ENCODE peak calls at places on chromosomes 16 and 17, in six cellular contexts. U, C, T, O, Y and R are unnamed samples.

GRCh38 chr17:19237389-19238166 is 412 bp downstream of the EPN2 start:
- DNase-seq in C (no peak), O (peak; percentile 74), T (no peak), U (peak; percentile 61), Y (no peak), R (peak; percentile 85)

GRCh38 chr17:39867891-39868553 is at the start of gene ZPBP2:
- DNase-seq in T (no peak), O (no peak), Y (no peak), C (peak; percentile 44), U (peak; percentile 41), R (no peak)

GRCh38 chr17:68302666-68303065 is 11.4 kb downstream of the ARSG start:
- DNase-seq in O (no peak), T (no peak), C (no peak), Y (no peak), U (no peak), R (no peak)

GRCh38 chr16:50329446-50330189 is 39.2 kb downstream of the BRD7 start:
- DNase-seq in U (no peak), C (no peak), T (no peak), O (no peak), Y (no peak), R (no peak)

GRCh38 chr16:67260426-67261063 is 11.8 kb downstream of the SLC9A5 start:
- DNase-seq in T (no peak), O (peak; percentile 78), Y (peak; percentile 69), C (no peak), U (peak; percentile 46), R (no peak)

GRCh38 chr16:79444522-79445040 is 156.0 kb downstream of the MAF start:
- DNase-seq in C (no peak), U (no peak), T (no peak), O (no peak), Y (no peak), R (no peak)

GRCh38 chr16:56848056-56848936 is 16.7 kb upstream of the SLC12A3 start:
- DNase-seq in Y (peak; percentile 62), T (no peak), O (no peak), C (no peak), U (no peak), R (no peak)

GRCh38 chr16:66935319-66936011 is at the start of gene CES2:
- DNase-seq in C (no peak), U (no peak), O (no peak), Y (peak; percentile 90), T (no peak), R (no peak)

GRCh38 chr16:68889508-68890150 is 46.3 kb downstream of the TANGO6 start:
- DNase-seq in T (no peak), C (no peak), Y (no peak), U (no peak), O (no peak), R (no peak)

GRCh38 chr16:66936462-66936861 is 1.1 kb downstream of the CES2 start:
- DNase-seq in O (no peak), Y (no peak), C (no peak), U (no peak), T (no peak), R (no peak)

GRCh38 chr17:63332286-63332685 is 113.8 kb downstream of the CYB561 start:
- DNase-seq in Y (no peak), O (no peak), C (no peak), T (no peak), U (no peak), R (no peak)

GRCh38 chr17:4182043-4182442 is 39.0 kb downstream of the CYB5D2 start:
- DNase-seq in T (no peak), O (no peak), Y (no peak), C (no peak), U (no peak), R (no peak)

GRCh38 chr17:43753488-43754129 is 5.0 kb downstream of the SOST start:
- DNase-seq in O (peak; percentile 79), U (no peak), Y (peak; percentile 35), C (no peak), T (no peak), R (no peak)

GRCh38 chr17:43754947-43755346 is 3.6 kb downstream of the SOST start:
- DNase-seq in T (no peak), Y (no peak), C (no peak), O (no peak), U (no peak), R (no peak)

GRCh38 chr17:43756176-43756575 is 2.4 kb downstream of the SOST start:
- DNase-seq in U (no peak), T (no peak), C (no peak), O (no peak), Y (no peak), R (no peak)

GRCh38 chr17:43757171-43757660 is 1.4 kb downstream of the SOST start:
- DNase-seq in O (no peak), T (no peak), U (no peak), C (no peak), Y (no peak), R (no peak)

DNA sequence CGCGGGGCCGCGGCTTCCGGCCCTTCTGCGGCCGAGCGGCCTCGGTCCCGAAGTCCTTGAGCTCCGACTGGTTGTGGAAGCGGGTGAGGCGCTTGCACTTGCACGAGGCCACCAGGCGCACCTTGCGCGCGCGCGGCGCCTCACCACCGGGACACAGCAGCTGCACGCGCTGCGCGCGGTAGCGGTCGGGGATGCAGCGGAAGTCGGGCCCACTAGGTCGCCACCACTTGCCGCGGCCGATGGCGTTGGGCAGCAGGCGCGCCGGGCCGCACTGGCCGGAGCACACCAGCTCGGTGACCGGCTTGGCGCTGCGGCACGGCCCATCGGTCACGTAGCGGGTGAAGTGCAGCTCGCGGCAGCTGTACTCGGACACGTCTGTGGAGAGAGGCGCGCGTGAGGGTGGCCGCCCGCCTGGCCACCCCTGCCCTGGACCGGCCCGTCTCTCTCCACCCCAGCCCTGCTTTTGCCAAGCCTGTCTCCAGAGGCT is 3.2 kb downstream of the SOST start:
- DNase-seq in U (peak; percentile 87), T (no peak), Y (peak; percentile 43), C (no peak), O (no peak), R (no peak)
- TF ChIP-seq CTCF in U (no peak), T (no peak), Y (no peak), C (no peak), O (no peak), R (no peak)

GRCh38 chr17:69462882-69463281 is 48.4 kb downstream of the MAP2K6 start:
- DNase-seq in C (no peak), O (no peak), Y (no peak), T (no peak), U (no peak), R (no peak)
- TF ChIP-seq CTCF in C (no peak), O (no peak), Y (no peak), T (no peak), U (peak; percentile 28), R (no peak)

GRCh38 chr17:1617620-1618174 is 10.9 kb downstream of the SLC43A2 start:
- DNase-seq in U (no peak), C (no peak), Y (peak; percentile 81), T (no peak), O (no peak), R (no peak)
- TF ChIP-seq CTCF in U (no peak), C (no peak), Y (no peak), T (no peak), O (no peak), R (no peak)

GRCh38 chr16:30874821-30875717 is 18.8 kb downstream of the BCL7C start:
- DNase-seq in T (peak; percentile 57), Y (peak; percentile 90), O (peak; percentile 85), C (peak; percentile 90), U (peak; percentile 90), R (peak; percentile 94)
- TF ChIP-seq CTCF in T (no peak), Y (no peak), O (no peak), C (no peak), U (no peak), R (no peak)

GRCh38 chr17:42118126-42118510 is 3.0 kb downstream of the KAT2A start:
- DNase-seq in U (no peak), O (no peak), T (no peak), Y (no peak), C (no peak), R (no peak)

GRCh38 chr17:42117397-42118125 is 3.6 kb downstream of the KAT2A start:
- DNase-seq in O (no peak), C (no peak), Y (no peak), U (no peak), T (no peak), R (no peak)

GRCh38 chr17:42116705-42117396 is 4.3 kb downstream of the KAT2A start:
- DNase-seq in O (peak; percentile 84), T (peak; percentile 62), C (peak; percentile 87), Y (peak; percentile 85), U (peak; percentile 90), R (peak; percentile 93)

GRCh38 chr17:42119301-42119700 is 1.9 kb downstream of the KAT2A start:
- DNase-seq in C (no peak), O (no peak), Y (no peak), T (no peak), U (no peak), R (no peak)

GRCh38 chr17:42118545-42118944 is 2.6 kb downstream of the KAT2A start:
- DNase-seq in T (no peak), C (peak; percentile 48), U (peak; percentile 64), O (peak; percentile 64), Y (peak; percentile 57), R (no peak)
- TF ChIP-seq CTCF in T (peak; percentile 51), C (no peak), U (peak; percentile 66), O (peak; percentile 69), Y (peak; percentile 49), R (peak; percentile 41)

GRCh38 chr17:81927653-81928496 is at the start of gene MAFG:
- DNase-seq in Y (peak; percentile 93), U (peak; percentile 96), C (peak; percentile 87), O (peak; percentile 100), T (peak; percentile 79), R (peak; percentile 99)
- TF ChIP-seq CTCF in Y (no peak), U (peak; percentile 61), C (no peak), O (peak; percentile 57), T (peak; percentile 21), R (peak; percentile 57)

GRCh38 chr17:43917348-43918025 is 10.2 kb upstream of the MPP2 start:
- DNase-seq in C (peak; percentile 54), Y (peak; percentile 42), O (peak; percentile 58), T (no peak), U (peak; percentile 87), R (no peak)
- TF ChIP-seq CTCF in C (peak; percentile 33), Y (peak; percentile 50), O (peak; percentile 56), T (peak; percentile 56), U (peak; percentile 81), R (peak; percentile 30)